ENCODE peak calls at places on chromosome 12, in ten cellular contexts. S is GM23338, D is AG10803, H is lower lobe of right lung, C is GM13976, Z is neural progenitor cell, I is spleen, P is GM10248, L is tibial artery, A is right atrium auricular region. Q is an unnamed sample.

GRCh38 chr12:48764521-48764920 is 24.4 kb downstream of the ADCY6 start:
- DNase-seq in S (no peak), D (no peak), H (no peak), C (peak), Z (no peak), I (no peak), P (no peak), L (no peak), A (no peak), Q (no peak)

GRCh38 chr12:58564721-58565120 is 355.6 kb downstream of the LRIG3 start:
- DNase-seq in S (no peak), D (peak), H (no peak), C (no peak), Z (no peak), I (no peak), P (no peak), L (no peak), A (no peak), Q (no peak)

GRCh38 chr12:98419101-98419794 is 96.1 kb upstream of the TMPO start:
- DNase-seq in S (no peak), D (no peak), H (no peak), C (no peak), Z (no peak), I (no peak), P (no peak), L (no peak), A (no peak), Q (no peak)

GRCh38 chr12:49873361-49873934 is 30.3 kb downstream of the FAIM2 start:
- DNase-seq in S (no peak), D (no peak), H (no peak), C (no peak), Z (no peak), I (peak), P (no peak), L (no peak), A (peak), Q (peak)

GRCh38 chr12:29726321-29726692 is 57.4 kb downstream of the TMTC1 start:
- DNase-seq in S (no peak), D (no peak), H (no peak), C (no peak), Z (no peak), I (no peak), P (no peak), L (no peak), A (no peak), Q (no peak)

GRCh38 chr12:55470088-55470830 is at the start of gene OR6C70:
- DNase-seq in S (peak), D (no peak), H (no peak), C (no peak), Z (no peak), I (no peak), P (no peak), L (no peak), A (no peak), Q (no peak)

GRCh38 chr12:29609431-29610215 is 112.1 kb upstream of the OVCH1 start:
- DNase-seq in S (no peak), D (no peak), H (no peak), C (no peak), Z (no peak), I (no peak), P (no peak), L (no peak), A (no peak), Q (no peak)

GRCh38 chr12:54993181-54993835 is 8.7 kb upstream of the TESPA1 start:
- DNase-seq in S (peak), D (peak), H (no peak), C (peak), Z (peak), I (no peak), P (peak), L (peak), A (no peak), Q (peak)

GRCh38 chr12:39103552-39104165 is 198.3 kb upstream of the CPNE8 start:
- DNase-seq in S (peak), D (peak), H (no peak), C (peak), Z (peak), I (no peak), P (peak), L (no peak), A (no peak), Q (peak)

GRCh38 chr12:108498136-108498535 is 16.9 kb upstream of the FICD start:
- DNase-seq in S (no peak), D (no peak), H (no peak), C (no peak), Z (no peak), I (no peak), P (no peak), L (no peak), A (no peak), Q (no peak)

GRCh38 chr12:113130457-113131135 is 5.0 kb downstream of the RASAL1 start:
- DNase-seq in S (peak), D (no peak), H (peak), C (peak), Z (peak), I (peak), P (no peak), L (no peak), A (no peak), Q (no peak)

GRCh38 chr12:40692617-40693502 is 621 bp downstream of the CNTN1 start:
- DNase-seq in S (peak), D (no peak), H (peak), C (peak), Z (peak), I (peak), P (peak), L (no peak), A (no peak), Q (no peak)

DNA sequence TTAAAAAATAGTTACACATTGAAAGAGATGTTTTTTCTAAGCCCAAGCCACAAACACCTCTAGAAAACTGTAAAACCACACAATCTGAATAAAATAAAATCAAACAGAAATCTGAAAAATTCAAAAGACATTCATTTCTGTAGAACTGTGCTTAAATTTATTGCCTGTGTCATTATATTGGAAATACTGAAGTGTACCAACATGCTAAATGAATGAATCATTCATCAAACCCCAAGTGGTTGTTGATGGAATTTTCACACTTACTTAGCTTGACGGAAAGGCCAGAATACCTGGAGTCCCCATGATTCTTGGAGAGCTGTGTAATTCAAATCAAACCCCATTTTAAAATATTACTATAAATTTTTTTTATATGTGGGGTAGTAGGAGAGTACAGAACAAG is 2.7 kb downstream of the KITLG start:
- DNase-seq in S (no peak), D (peak), H (no peak), C (no peak), Z (no peak), I (no peak), P (no peak), L (no peak), A (no peak), Q (peak)
- TF ChIP-seq CTCF in S (peak), D (peak), H (peak), C (no peak), Z (no peak), I (no peak), P (no peak), L (no peak), A (no peak), Q (peak)

DNA sequence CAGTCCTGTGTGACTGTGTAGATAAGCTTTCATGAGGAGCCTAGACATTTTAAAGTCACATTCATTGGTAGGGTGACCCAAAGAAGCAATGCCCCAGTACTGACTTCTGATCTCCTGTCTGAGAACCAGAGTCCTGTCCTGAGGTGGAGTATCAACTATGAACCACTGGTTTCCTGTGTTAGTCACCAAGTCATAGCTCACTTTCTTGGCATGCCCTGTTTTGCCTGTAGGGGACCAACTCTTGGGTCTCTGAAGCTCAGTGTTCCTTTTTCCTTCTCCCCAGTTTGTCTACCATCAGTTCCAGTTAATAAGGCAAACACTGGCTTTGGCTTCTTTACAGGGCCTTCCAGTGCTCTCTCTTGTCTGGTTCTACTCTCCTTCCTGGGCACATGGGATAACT is 97.4 kb downstream of the C12orf75 start:
- DNase-seq in S (no peak), D (peak), H (no peak), C (no peak), Z (no peak), I (no peak), P (no peak), L (no peak), A (no peak), Q (no peak)
- TF ChIP-seq CTCF in S (peak), D (peak), H (no peak), C (no peak), Z (peak), I (no peak), P (no peak), L (no peak), A (no peak), Q (peak)

GRCh38 chr12:89951050-89951693 is 242.5 kb upstream of the ATP2B1 start:
- DNase-seq in S (no peak), D (peak), H (no peak), C (peak), Z (no peak), I (no peak), P (no peak), L (no peak), A (no peak), Q (peak)

GRCh38 chr12:89948266-89949175 is 239.9 kb upstream of the ATP2B1 start:
- DNase-seq in S (no peak), D (no peak), H (no peak), C (no peak), Z (no peak), I (no peak), P (no peak), L (no peak), A (no peak), Q (no peak)

GRCh38 chr12:89947437-89948265 is 239.0 kb upstream of the ATP2B1 start:
- DNase-seq in S (peak), D (peak), H (no peak), C (no peak), Z (no peak), I (no peak), P (no peak), L (no peak), A (no peak), Q (peak)

GRCh38 chr12:89950421-89950820 is 241.8 kb upstream of the ATP2B1 start:
- DNase-seq in S (no peak), D (no peak), H (no peak), C (peak), Z (no peak), I (no peak), P (no peak), L (no peak), A (no peak), Q (no peak)

GRCh38 chr12:89949457-89950195 is 241.0 kb upstream of the ATP2B1 start:
- DNase-seq in S (peak), D (peak), H (no peak), C (peak), Z (no peak), I (no peak), P (peak), L (peak), A (no peak), Q (peak)
- TF ChIP-seq CTCF in S (no peak), D (peak), H (peak), C (no peak), Z (peak), I (peak), P (peak), L (no peak), A (no peak), Q (peak)

DNA sequence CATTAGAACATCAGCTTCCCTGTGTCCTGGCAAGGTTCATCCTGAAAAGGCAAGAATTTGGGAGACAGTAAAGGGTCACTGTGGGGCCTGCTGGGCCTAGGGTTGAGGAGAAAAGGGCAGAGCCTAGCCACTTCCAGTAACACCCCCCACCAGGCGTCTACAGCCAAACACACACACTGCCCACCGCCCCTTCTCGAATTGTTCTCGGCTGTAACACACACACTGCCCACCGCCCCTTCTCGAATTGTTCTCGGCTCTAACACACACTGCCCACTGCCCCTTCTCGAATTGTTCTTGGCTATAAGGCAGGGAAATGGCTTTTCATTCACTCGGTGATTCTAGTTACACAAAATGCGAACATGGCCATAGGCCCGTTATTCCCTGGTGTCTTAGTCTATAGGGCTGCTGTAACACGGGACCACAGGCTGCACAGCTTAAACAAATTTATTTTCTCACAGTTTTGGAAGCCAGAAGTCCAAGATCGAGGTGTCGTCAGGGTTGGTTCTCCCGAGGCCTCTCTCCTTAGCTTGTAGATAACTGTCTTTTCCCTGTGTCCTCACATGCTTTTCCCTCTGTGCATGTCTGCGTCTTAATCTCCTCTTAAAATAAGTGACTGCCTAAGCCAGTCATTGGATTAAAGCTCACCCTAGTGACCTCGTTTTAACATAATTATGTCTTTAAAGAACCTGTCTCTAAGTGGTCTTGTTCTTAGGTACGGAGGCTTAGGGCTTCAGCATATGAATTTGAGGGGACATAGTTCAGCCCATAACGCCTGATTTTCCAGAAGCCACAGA is 171.0 kb downstream of the ADGRD1 start:
- DNase-seq in S (no peak), D (no peak), H (no peak), C (no peak), Z (no peak), I (no peak), P (no peak), L (no peak), A (no peak), Q (no peak)
- TF ChIP-seq CTCF in S (no peak), D (no peak), H (no peak), C (no peak), Z (no peak), I (no peak), P (no peak), L (no peak), A (no peak), Q (no peak)

DNA sequence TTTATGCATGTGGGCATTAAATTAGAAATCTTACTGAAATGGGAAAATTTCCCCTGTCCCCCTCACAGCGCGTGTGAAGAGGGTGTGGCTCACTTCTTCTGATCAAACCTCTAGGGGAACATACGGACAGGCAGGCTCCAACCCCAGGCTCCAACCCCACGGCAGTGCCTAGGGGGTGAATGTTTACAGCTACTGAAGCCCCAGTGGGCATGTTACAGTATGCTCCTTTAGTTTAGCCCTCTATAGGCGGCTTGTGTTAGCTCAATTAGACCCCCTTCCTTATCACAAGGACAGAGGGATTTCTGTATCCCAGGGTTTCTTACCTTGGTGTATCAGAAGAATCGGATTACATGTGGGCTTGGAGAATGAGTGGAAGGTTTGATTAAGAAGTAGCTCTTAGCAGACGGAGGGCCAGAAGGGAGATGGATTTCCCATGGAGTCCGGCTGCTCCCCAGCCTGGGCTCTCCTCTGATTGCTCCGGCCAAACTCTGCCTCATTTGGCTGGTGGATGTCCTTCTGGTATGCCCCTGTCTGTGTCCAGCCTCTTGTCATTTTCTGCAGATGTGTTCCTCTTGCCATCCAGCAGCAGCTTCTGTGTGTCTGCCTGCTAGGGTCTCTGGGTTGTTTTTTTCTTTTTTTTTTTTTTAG is 223.7 kb downstream of the TMTC2 start:
- DNase-seq in S (peak), D (no peak), H (no peak), C (no peak), Z (peak), I (no peak), P (no peak), L (no peak), A (no peak), Q (no peak)
- TF ChIP-seq CTCF in S (peak), D (no peak), H (no peak), C (no peak), Z (peak), I (no peak), P (no peak), L (no peak), A (no peak), Q (no peak)

GRCh38 chr12:13204428-13204827 is 7.9 kb downstream of the EMP1 start:
- DNase-seq in S (peak), D (no peak), H (no peak), C (no peak), Z (peak), I (no peak), P (no peak), L (no peak), A (no peak), Q (peak)

GRCh38 chr12:13205809-13206559 is 9.5 kb downstream of the EMP1 start:
- DNase-seq in S (no peak), D (peak), H (no peak), C (no peak), Z (no peak), I (no peak), P (no peak), L (no peak), A (no peak), Q (peak)

GRCh38 chr12:13200841-13201240 is 4.3 kb downstream of the EMP1 start:
- DNase-seq in S (no peak), D (no peak), H (no peak), C (no peak), Z (no peak), I (no peak), P (no peak), L (no peak), A (no peak), Q (no peak)

GRCh38 chr12:13206560-13206897 is 10.0 kb downstream of the EMP1 start:
- DNase-seq in S (no peak), D (no peak), H (no peak), C (no peak), Z (no peak), I (no peak), P (no peak), L (no peak), A (no peak), Q (no peak)

GRCh38 chr12:13203028-13203922 is 6.7 kb downstream of the EMP1 start:
- DNase-seq in S (peak), D (peak), H (peak), C (peak), Z (peak), I (no peak), P (peak), L (peak), A (peak), Q (no peak)
- TF ChIP-seq CTCF in S (peak), D (peak), H (peak), C (peak), Z (peak), I (no peak), P (no peak), L (peak), A (peak), Q (peak)

GRCh38 chr12:124734224-124734788 is 129.4 kb downstream of the SCARB1 start:
- DNase-seq in S (peak), D (no peak), H (peak), C (no peak), Z (peak), I (no peak), P (no peak), L (peak), A (no peak), Q (no peak)
- TF ChIP-seq CTCF in S (peak), D (no peak), H (no peak), C (no peak), Z (peak), I (no peak), P (no peak), L (no peak), A (no peak), Q (peak)

DNA sequence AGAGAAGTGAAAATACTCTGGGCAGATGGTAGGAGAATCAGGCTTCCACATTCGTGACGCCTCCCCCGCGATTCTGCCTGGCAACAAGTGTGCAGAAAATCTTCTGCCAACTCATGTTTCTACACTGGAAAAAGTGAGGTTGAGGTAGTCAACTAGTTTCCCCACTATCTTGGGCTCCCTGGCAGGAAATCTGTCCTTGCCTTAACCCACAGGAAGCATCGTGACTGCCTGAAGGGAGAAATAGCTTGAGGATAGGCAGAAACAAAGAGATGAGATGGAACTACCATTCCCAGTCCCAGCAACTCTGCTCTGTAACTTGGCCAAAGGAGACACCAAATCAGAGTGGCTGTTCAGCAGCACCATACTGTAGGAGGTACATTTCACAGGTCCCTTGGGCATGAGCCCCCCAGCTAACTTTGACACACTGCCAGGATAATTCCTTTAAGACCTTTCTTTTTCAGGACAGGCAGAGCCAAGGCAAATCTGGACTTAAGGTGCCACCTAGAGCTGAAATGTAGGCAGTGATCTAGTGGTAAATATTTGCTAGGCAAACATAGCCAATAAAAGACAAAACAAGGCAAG is 205.0 kb downstream of the PTPRO start:
- DNase-seq in S (peak), D (no peak), H (peak), C (no peak), Z (peak), I (no peak), P (no peak), L (peak), A (no peak), Q (peak)
- TF ChIP-seq CTCF in S (peak), D (peak), H (no peak), C (peak), Z (peak), I (no peak), P (no peak), L (peak), A (no peak), Q (peak)

DNA sequence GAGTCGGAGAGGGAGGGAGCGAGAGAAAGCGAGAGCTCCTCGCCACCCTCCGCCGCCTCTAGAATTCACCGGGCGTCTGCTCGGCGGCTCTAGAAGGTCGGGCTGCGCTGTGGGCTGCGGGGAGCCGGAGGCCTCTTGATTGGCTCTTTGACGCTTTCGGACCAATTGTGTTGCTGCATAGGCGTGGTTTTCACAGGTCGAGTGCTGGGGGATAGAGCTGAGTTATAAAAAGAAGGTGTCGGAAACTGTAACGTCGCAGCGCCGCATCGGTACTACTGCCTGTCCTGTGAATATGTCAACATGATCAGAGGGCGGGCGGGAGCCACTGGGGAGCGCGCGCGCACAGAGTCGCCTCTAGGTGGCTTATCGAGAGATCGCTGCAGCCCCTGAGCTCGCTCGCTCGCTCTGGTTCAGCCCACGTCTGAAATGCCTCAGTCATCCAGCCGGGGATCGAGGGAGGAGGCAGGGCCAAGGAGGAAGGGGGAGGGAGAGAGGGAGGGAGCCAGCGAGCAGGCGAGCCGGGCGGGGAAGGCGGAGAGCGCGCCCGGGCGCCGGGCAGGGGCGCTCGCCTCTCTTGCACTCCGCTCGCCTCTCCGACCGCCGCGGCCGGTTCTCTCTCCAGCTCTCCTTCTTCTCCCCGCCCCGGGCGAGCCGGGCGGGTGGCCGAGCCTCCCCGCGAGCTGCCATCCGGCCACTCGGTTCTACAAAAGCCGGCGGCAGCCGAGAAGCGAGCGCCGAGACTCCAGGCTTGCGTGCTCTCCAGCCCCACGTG is at the start of gene TBX3:
- DNase-seq in S (peak), D (peak), H (peak), C (no peak), Z (peak), I (peak), P (no peak), L (peak), A (peak), Q (peak)
- TF ChIP-seq CTCF in S (peak), D (peak), H (peak), C (no peak), Z (peak), I (peak), P (no peak), L (peak), A (peak), Q (peak)

Q was measured in HFFc6.